ENCODE peak calls at places on chromosomes 13 and 19, in ten cellular contexts. Z is HS-27A, S is pons, A is lung microvascular endothelial cell, G is GM04504, K is EH, M is PC-3, E is kidney glomerular epithelial cell, Y is LHCN-M2, C is NCI-H510A. L is an unnamed sample.

GRCh38 chr19:17865364-17866311 is 5.9 kb downstream of the RPL18A start:
- DNase-seq in Z (no peak), S (no peak), A (no peak), G (no peak), K (peak; percentile 32), M (peak; percentile 67), E (no peak), Y (no peak), C (no peak), L (no peak)

GRCh38 chr19:342801-343421 is 1.7 kb downstream of the MIER2 start:
- DNase-seq in Z (peak; percentile 61), S (peak; percentile 78), A (peak; percentile 97), G (peak; percentile 60), K (peak; percentile 95), M (peak; percentile 82), E (no peak), Y (peak; percentile 79), C (no peak), L (no peak)

GRCh38 chr13:97148894-97149293 is 73.2 kb upstream of the MBNL2 start:
- DNase-seq in Z (no peak), S (no peak), A (no peak), G (no peak), K (no peak), M (no peak), E (no peak), Y (no peak), C (no peak), L (no peak)

GRCh38 chr13:24452044-24452443 is 60.5 kb downstream of the PARP4 start:
- DNase-seq in Z (no peak), S (no peak), A (no peak), G (no peak), K (no peak), M (no peak), E (peak; percentile 1), Y (no peak), C (no peak), L (no peak)

GRCh38 chr13:38017320-38017719 is 147.7 kb upstream of the TRPC4 start:
- DNase-seq in Z (no peak), S (no peak), A (no peak), G (no peak), K (no peak), M (no peak), E (no peak), Y (no peak), C (no peak), L (no peak)

GRCh38 chr19:31334101-31334848 is 15.0 kb downstream of the TSHZ3 start:
- DNase-seq in Z (no peak), S (no peak), A (no peak), G (no peak), K (peak; percentile 58), M (peak; percentile 11), E (no peak), Y (peak; percentile 71), C (no peak), L (no peak)

GRCh38 chr13:77516342-77516789 is 19.1 kb upstream of the SCEL start:
- DNase-seq in Z (no peak), S (no peak), A (peak; percentile 85), G (no peak), K (peak; percentile 19), M (peak; percentile 82), E (peak; percentile 98), Y (no peak), C (no peak), L (no peak)

GRCh38 chr19:8089664-8090601 is 37.4 kb downstream of the CCL25 start:
- DNase-seq in Z (no peak), S (no peak), A (no peak), G (no peak), K (no peak), M (no peak), E (no peak), Y (no peak), C (no peak), L (no peak)

GRCh38 chr19:19464339-19465098 is 50.8 kb downstream of the TSSK6 start:
- DNase-seq in Z (no peak), S (peak; percentile 48), A (peak; percentile 67), G (no peak), K (peak; percentile 29), M (no peak), E (peak; percentile 61), Y (peak; percentile 78), C (peak; percentile 81), L (peak; percentile 57)

GRCh38 chr13:48731957-48732569 is 78.3 kb downstream of the CYSLTR2 start:
- DNase-seq in Z (no peak), S (no peak), A (peak; percentile 59), G (no peak), K (peak; percentile 15), M (peak; percentile 36), E (no peak), Y (no peak), C (no peak), L (peak; percentile 73)

GRCh38 chr13:25901460-25902376 is 150.1 kb downstream of the SHISA2 start:
- DNase-seq in Z (no peak), S (no peak), A (peak; percentile 82), G (no peak), K (no peak), M (peak; percentile 96), E (peak; percentile 73), Y (peak; percentile 92), C (peak; percentile 15), L (no peak)

GRCh38 chr19:39400997-39401548 is 5.6 kb upstream of the ZFP36 start:
- DNase-seq in Z (no peak), S (no peak), A (no peak), G (no peak), K (peak; percentile 19), M (no peak), E (no peak), Y (no peak), C (no peak), L (no peak)

GRCh38 chr19:4866595-4867424 is 657 bp downstream of the PLIN3 start:
- DNase-seq in Z (no peak), S (no peak), A (peak; percentile 48), G (no peak), K (peak; percentile 53), M (peak; percentile 42), E (no peak), Y (peak; percentile 58), C (no peak), L (peak; percentile 67)

GRCh38 chr19:40423938-40424337 is 1.9 kb downstream of the SERTAD1 start:
- DNase-seq in Z (no peak), S (no peak), A (no peak), G (no peak), K (no peak), M (no peak), E (no peak), Y (no peak), C (no peak), L (no peak)

GRCh38 chr13:43285891-43286602 is 262.7 kb downstream of the DNAJC15 start:
- DNase-seq in Z (no peak), S (peak; percentile 29), A (no peak), G (no peak), K (peak; percentile 73), M (peak; percentile 33), E (no peak), Y (peak; percentile 51), C (no peak), L (no peak)

GRCh38 chr19:28468701-28469459 is 744.1 kb downstream of the UQCRFS1 start:
- DNase-seq in Z (no peak), S (no peak), A (peak; percentile 53), G (no peak), K (peak; percentile 71), M (peak; percentile 1), E (peak; percentile 46), Y (peak; percentile 25), C (no peak), L (peak; percentile 50)

GRCh38 chr19:20964798-20965197 is 41.7 kb downstream of the ZNF85 start:
- DNase-seq in Z (no peak), S (no peak), A (no peak), G (no peak), K (no peak), M (no peak), E (no peak), Y (no peak), C (no peak), L (peak; percentile 76)

GRCh38 chr13:78420814-78421213 is 182.5 kb downstream of the POU4F1 start:
- DNase-seq in Z (no peak), S (no peak), A (no peak), G (no peak), K (no peak), M (no peak), E (no peak), Y (no peak), C (no peak), L (no peak)

GRCh38 chr13:45953082-45953481 is 99.5 kb downstream of the ZC3H13 start:
- DNase-seq in Z (no peak), S (no peak), A (no peak), G (no peak), K (no peak), M (no peak), E (no peak), Y (no peak), C (no peak), L (no peak)

GRCh38 chr19:10763399-10763798 is 45.5 kb downstream of the DNM2 start:
- DNase-seq in Z (no peak), S (no peak), A (no peak), G (no peak), K (no peak), M (no peak), E (no peak), Y (no peak), C (no peak), L (no peak)

GRCh38 chr19:49936549-49936948 is 7.2 kb upstream of the NUP62 start:
- DNase-seq in Z (no peak), S (no peak), A (no peak), G (no peak), K (no peak), M (no peak), E (no peak), Y (no peak), C (no peak), L (no peak)

GRCh38 chr13:50244913-50245574 is 229.8 kb downstream of the KCNRG start:
- DNase-seq in Z (peak; percentile 55), S (no peak), A (peak; percentile 91), G (peak; percentile 76), K (peak; percentile 86), M (peak; percentile 90), E (peak; percentile 88), Y (peak; percentile 96), C (no peak), L (no peak)

GRCh38 chr19:11195169-11195568 is 2.2 kb downstream of the KANK2 start:
- DNase-seq in Z (no peak), S (no peak), A (peak; percentile 42), G (no peak), K (peak; percentile 63), M (no peak), E (no peak), Y (peak; percentile 40), C (no peak), L (no peak)

GRCh38 chr13:112968380-112968909 is 569 bp upstream of the MCF2L start:
- DNase-seq in Z (no peak), S (no peak), A (no peak), G (no peak), K (no peak), M (peak; percentile 41), E (no peak), Y (no peak), C (peak; percentile 66), L (no peak)

GRCh38 chr19:10751109-10751972 is 33.5 kb downstream of the DNM2 start:
- DNase-seq in Z (no peak), S (no peak), A (peak; percentile 80), G (no peak), K (no peak), M (no peak), E (no peak), Y (no peak), C (no peak), L (no peak)

GRCh38 chr19:21568816-21569496 is 63.6 kb downstream of the ZNF429 start:
- DNase-seq in Z (peak; percentile 30), S (peak; percentile 93), A (peak; percentile 95), G (peak; percentile 75), K (peak; percentile 79), M (no peak), E (peak; percentile 68), Y (no peak), C (peak; percentile 91), L (no peak)